ENCODE peak calls at places on chromosome 3, in six cellular contexts. K, W, E, M, P and N are unnamed samples.

GRCh38 chr3:171811059-171811912 is 1.0 kb upstream of the PLD1 start:
- DNase-seq in K (peak), W (peak), E (peak), M (peak), P (peak), N (no peak)

GRCh38 chr3:186493507-186493906 is 50.7 kb downstream of the CRYGS start:
- DNase-seq in K (peak), W (no peak), E (no peak), M (no peak), P (no peak), N (no peak)

GRCh38 chr3:81393251-81393650 is 368.2 kb downstream of the GBE1 start:
- DNase-seq in K (no peak), W (no peak), E (no peak), M (no peak), P (no peak), N (no peak)

GRCh38 chr3:161293381-161293780 is 72.3 kb downstream of the NMD3 start:
- DNase-seq in K (no peak), W (no peak), E (no peak), M (no peak), P (no peak), N (no peak)

GRCh38 chr3:10248984-10249748 is 907 bp downstream of the TATDN2 start:
- DNase-seq in K (peak), W (peak), E (peak), M (peak), P (peak), N (no peak)

GRCh38 chr3:107283948-107284347 is 93.3 kb upstream of the CCDC54 start:
- DNase-seq in K (no peak), W (no peak), E (no peak), M (no peak), P (no peak), N (no peak)

GRCh38 chr3:96760956-96761355 is 53.4 kb upstream of the EPHA6 start:
- DNase-seq in K (no peak), W (no peak), E (no peak), M (no peak), P (no peak), N (no peak)

GRCh38 chr3:35500641-35501353 is 138.5 kb upstream of the ARPP21 start:
- DNase-seq in K (no peak), W (no peak), E (no peak), M (no peak), P (no peak), N (no peak)

GRCh38 chr3:188584958-188585689 is 431.2 kb downstream of the LPP start:
- DNase-seq in K (peak), W (peak), E (peak), M (no peak), P (no peak), N (no peak)

GRCh38 chr3:22245122-22245521 is 494.1 kb upstream of the ZNF385D start:
- DNase-seq in K (peak), W (no peak), E (peak), M (peak), P (no peak), N (no peak)

GRCh38 chr3:183485093-183485492 is 56.7 kb upstream of the MCF2L2 start:
- DNase-seq in K (no peak), W (no peak), E (no peak), M (no peak), P (no peak), N (no peak)

GRCh38 chr3:54165865-54166264 is 43.5 kb downstream of the CACNA2D3 start:
- DNase-seq in K (no peak), W (no peak), E (no peak), M (peak), P (no peak), N (no peak)

GRCh38 chr3:12993623-12994356 is 79.4 kb downstream of the IQSEC1 start:
- DNase-seq in K (no peak), W (no peak), E (no peak), M (peak), P (peak), N (no peak)

GRCh38 chr3:66722675-66723074 is 221.9 kb upstream of the LRIG1 start:
- DNase-seq in K (peak), W (no peak), E (peak), M (peak), P (peak), N (no peak)

GRCh38 chr3:12423131-12423530 is 61.1 kb upstream of the TSEN2 start:
- DNase-seq in K (no peak), W (no peak), E (no peak), M (no peak), P (no peak), N (no peak)

GRCh38 chr3:14524920-14525660 is 15.1 kb downstream of the GRIP2 start:
- DNase-seq in K (no peak), W (no peak), E (no peak), M (peak), P (no peak), N (no peak)

GRCh38 chr3:113148307-113148703 is 63.1 kb upstream of the BOC start:
- DNase-seq in K (no peak), W (peak), E (peak), M (peak), P (no peak), N (no peak)

GRCh38 chr3:196985954-196986885 is 17.6 kb upstream of the PIGZ start:
- DNase-seq in K (no peak), W (no peak), E (no peak), M (peak), P (no peak), N (no peak)

GRCh38 chr3:160038862-160039562 is 50.4 kb downstream of the IL12A start:
- DNase-seq in K (no peak), W (peak), E (no peak), M (peak), P (peak), N (no peak)

GRCh38 chr3:42898896-42899675 is 6.9 kb upstream of the ZNF662 start:
- DNase-seq in K (no peak), W (no peak), E (no peak), M (no peak), P (no peak), N (no peak)

GRCh38 chr3:197793246-197793645 is 2.2 kb downstream of the LRCH3 start:
- DNase-seq in K (peak), W (peak), E (peak), M (no peak), P (peak), N (peak)

GRCh38 chr3:17744693-17745092 is 2.3 kb upstream of the TBC1D5 start:
- DNase-seq in K (no peak), W (no peak), E (no peak), M (no peak), P (no peak), N (no peak)

GRCh38 chr3:168223085-168223484 is 127.4 kb upstream of the GOLIM4 start:
- DNase-seq in K (no peak), W (no peak), E (no peak), M (no peak), P (no peak), N (no peak)

GRCh38 chr3:65303431-65303830 is 615.6 kb upstream of the ADAMTS9 start:
- DNase-seq in K (no peak), W (no peak), E (no peak), M (no peak), P (no peak), N (no peak)

GRCh38 chr3:24336101-24336500 is 158.5 kb downstream of the THRB start:
- DNase-seq in K (no peak), W (no peak), E (no peak), M (no peak), P (no peak), N (no peak)

GRCh38 chr3:39103324-39103693 is 4.1 kb downstream of the GORASP1 start:
- DNase-seq in K (no peak), W (no peak), E (no peak), M (no peak), P (no peak), N (no peak)

GRCh38 chr3:150150633-150151032 is 179.9 kb upstream of the PFN2 start:
- DNase-seq in K (peak), W (no peak), E (no peak), M (no peak), P (peak), N (no peak)

GRCh38 chr3:29335438-29335837 is 54.6 kb downstream of the RBMS3 start:
- DNase-seq in K (peak), W (peak), E (peak), M (peak), P (peak), N (no peak)

GRCh38 chr3:59265566-59265965 is 215.7 kb upstream of the CFAP20DC start:
- DNase-seq in K (no peak), W (no peak), E (no peak), M (no peak), P (no peak), N (no peak)

GRCh38 chr3:103127116-103127630 is 692.4 kb downstream of the ZPLD1 start:
- DNase-seq in K (no peak), W (peak), E (no peak), M (no peak), P (no peak), N (no peak)

GRCh38 chr3:52690560-52690959 is 4.7 kb downstream of the GNL3 start:
- DNase-seq in K (no peak), W (no peak), E (no peak), M (no peak), P (no peak), N (no peak)

GRCh38 chr3:52291508-52292181 is 4.0 kb downstream of the GLYCTK start:
- DNase-seq in K (no peak), W (no peak), E (no peak), M (no peak), P (peak), N (no peak)

GRCh38 chr3:15313461-15313860 is 18.9 kb downstream of the SH3BP5 start:
- DNase-seq in K (no peak), W (no peak), E (no peak), M (no peak), P (no peak), N (no peak)

GRCh38 chr3:171867976-171868375 is 24.8 kb downstream of the TMEM212 start:
- DNase-seq in K (no peak), W (peak), E (no peak), M (no peak), P (no peak), N (no peak)

GRCh38 chr3:193780810-193781472 is 187.9 kb downstream of the OPA1 start:
- DNase-seq in K (peak), W (peak), E (peak), M (peak), P (peak), N (peak)

GRCh38 chr3:126440709-126440995 is 35.0 kb downstream of the ZXDC start:
- DNase-seq in K (no peak), W (no peak), E (no peak), M (no peak), P (no peak), N (no peak)

GRCh38 chr3:41176554-41176953 is 22.8 kb upstream of the CTNNB1 start:
- DNase-seq in K (no peak), W (no peak), E (no peak), M (no peak), P (no peak), N (no peak)

DNA sequence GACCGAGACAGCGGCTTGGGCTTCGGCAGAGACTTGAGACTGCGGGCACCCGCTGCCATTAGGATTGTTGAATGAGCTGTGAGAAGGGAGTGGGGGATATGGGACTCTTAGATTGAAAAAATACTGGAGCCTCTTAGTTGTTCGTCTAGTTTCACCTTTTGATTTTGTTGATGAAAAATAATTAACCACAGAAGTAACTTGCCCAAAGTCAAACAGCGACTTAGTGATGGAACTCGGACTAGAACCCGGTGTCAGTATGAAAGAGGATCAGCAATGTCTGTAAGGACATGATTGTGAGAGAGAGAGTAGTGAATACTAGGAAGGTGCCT is 510 bp upstream of the GOLGB1 start:
- DNase-seq in K (no peak), W (no peak), E (no peak), M (no peak), P (no peak), N (no peak)
- H3K27ac ChIP-seq in K (peak), W (peak), E (peak), M (no peak), P (peak), N (peak)

DNA sequence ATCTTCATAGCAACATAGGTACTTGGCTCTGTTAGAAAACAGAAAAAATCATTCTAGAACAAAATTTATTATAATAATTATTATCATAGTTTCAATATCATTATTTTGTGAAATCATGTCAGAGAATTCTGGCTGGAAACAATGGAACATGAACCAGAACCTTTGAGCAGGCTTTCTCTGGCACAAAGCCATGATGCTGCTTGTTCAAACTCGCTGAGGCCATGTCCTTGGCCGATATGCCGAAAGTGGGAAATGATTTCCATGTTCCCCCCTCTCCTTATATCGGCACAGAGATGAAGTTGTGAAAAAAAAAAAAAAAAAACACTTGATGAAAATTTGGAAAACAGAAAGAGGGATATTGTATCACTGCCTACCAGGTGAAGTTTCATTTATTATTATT is 49.0 kb upstream of the MRPL3 start:
- DNase-seq in K (no peak), W (no peak), E (no peak), M (no peak), P (no peak), N (no peak)
- H3K27ac ChIP-seq in K (no peak), W (no peak), E (no peak), M (no peak), P (no peak), N (no peak)

DNA sequence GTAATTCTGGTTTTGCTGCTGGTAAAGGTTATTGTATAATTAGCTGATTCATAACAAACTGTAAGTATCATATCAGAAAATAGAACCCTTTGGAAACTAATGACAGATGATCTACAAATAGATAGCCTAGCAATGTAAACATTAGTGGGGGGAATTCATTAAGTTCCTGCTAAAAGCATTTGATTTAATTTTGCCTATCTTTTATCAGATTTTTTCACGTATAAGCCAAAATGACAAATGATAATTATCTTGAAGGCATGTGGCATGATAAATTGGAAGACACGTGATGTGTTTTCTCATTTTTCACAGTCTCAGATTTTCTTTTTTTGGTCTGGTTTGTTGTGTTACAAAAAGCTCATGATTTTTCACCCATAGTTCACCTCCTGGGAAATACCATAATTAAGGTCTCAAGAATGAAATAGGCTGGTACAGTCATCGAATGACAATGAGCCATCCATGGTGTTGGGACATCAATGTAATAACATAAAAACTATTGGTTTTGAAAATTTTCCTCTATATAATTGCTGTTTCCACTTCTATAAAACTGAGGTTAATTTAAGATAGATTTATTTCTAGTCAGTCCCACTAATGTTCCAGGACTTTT is 325.9 kb upstream of the TBL1XR1 start:
- DNase-seq in K (no peak), W (no peak), E (no peak), M (no peak), P (no peak), N (no peak)
- H3K27ac ChIP-seq in K (no peak), W (no peak), E (no peak), M (no peak), P (peak), N (no peak)

GRCh38 chr3:192597511-192597910 is 129.8 kb downstream of the FGF12 start:
- DNase-seq in K (no peak), W (no peak), E (no peak), M (no peak), P (no peak), N (no peak)
- H3K27ac ChIP-seq in K (no peak), W (no peak), E (no peak), M (peak), P (no peak), N (no peak)